ENCODE peak calls at places on chromosomes 5 and 9, in six cellular contexts. F is endothelial cell, I is Peyer's patch, O is islet precursor cell, U is glomerular endothelial cell, W is GM10248. Z is an unnamed sample.

GRCh38 chr5:14097998-14098471 is 45.1 kb upstream of the TRIO start:
- DNase-seq in W (no peak), U (no peak), O (no peak), F (no peak), I (no peak), Z (no peak)

GRCh38 chr9:134391319-134392231 is 65.3 kb downstream of the RXRA start:
- DNase-seq in W (peak), U (no peak), I (peak), O (no peak), F (no peak), Z (no peak)

GRCh38 chr5:123454236-123454911 is 31.2 kb upstream of the CEP120 start:
- DNase-seq in U (no peak), W (no peak), I (no peak), F (no peak), O (no peak), Z (no peak)

GRCh38 chr5:159866093-159866492 is 50.2 kb upstream of the ADRA1B start:
- DNase-seq in U (no peak), O (no peak), F (no peak), I (no peak), W (no peak), Z (no peak)

GRCh38 chr5:92177926-92178487 is 794.9 kb upstream of the ARRDC3 start:
- DNase-seq in W (no peak), O (no peak), I (no peak), F (no peak), U (no peak), Z (no peak)

GRCh38 chr5:73352789-73353188 is 95.8 kb downstream of the FOXD1 start:
- DNase-seq in U (no peak), F (no peak), W (no peak), I (no peak), O (no peak), Z (no peak)

GRCh38 chr5:43553381-43553780 is 3.5 kb downstream of the PAIP1 start:
- DNase-seq in F (no peak), I (no peak), W (no peak), U (no peak), O (no peak), Z (no peak)

GRCh38 chr9:121817476-121817875 is 166.0 kb downstream of the DAB2IP start:
- DNase-seq in I (no peak), O (no peak), F (no peak), U (no peak), W (no peak), Z (no peak)

GRCh38 chr5:84287964-84288363 is 96.7 kb downstream of the EDIL3 start:
- DNase-seq in F (no peak), O (peak), U (no peak), W (no peak), I (no peak), Z (no peak)

GRCh38 chr5:123535648-123536047 is 23.7 kb downstream of the CSNK1G3 start:
- DNase-seq in W (no peak), I (no peak), O (no peak), U (no peak), F (no peak), Z (no peak)

GRCh38 chr5:138466058-138466899 is 1.0 kb downstream of the EGR1 start:
- DNase-seq in U (no peak), W (no peak), F (no peak), O (peak), I (no peak), Z (no peak)

GRCh38 chr9:14992516-14992915 is 82.3 kb upstream of the FREM1 start:
- DNase-seq in O (no peak), F (no peak), W (no peak), U (no peak), I (no peak), Z (no peak)

GRCh38 chr9:5095795-5096194 is 89.6 kb downstream of the INSL6 start:
- DNase-seq in O (no peak), I (no peak), W (no peak), U (no peak), F (no peak), Z (no peak)

GRCh38 chr9:118529210-118529609 is 825.0 kb downstream of the TLR4 start:
- DNase-seq in F (no peak), I (no peak), O (no peak), U (peak), W (no peak), Z (no peak)

GRCh38 chr5:124240732-124241131 is 505.7 kb downstream of the ZNF608 start:
- DNase-seq in O (no peak), U (no peak), W (no peak), I (no peak), F (no peak), Z (no peak)

GRCh38 chr5:134467231-134467630 is 55.5 kb upstream of the CDKN2AIPNL start:
- DNase-seq in I (no peak), O (peak), W (no peak), F (no peak), U (no peak), Z (no peak)

GRCh38 chr5:39432687-39433086 is 7.9 kb upstream of the DAB2 start:
- DNase-seq in F (no peak), O (no peak), W (no peak), I (no peak), U (no peak), Z (no peak)

GRCh38 chr5:35129921-35130485 is 82.3 kb upstream of the AGXT2 start:
- DNase-seq in W (no peak), F (no peak), I (no peak), U (no peak), O (peak), Z (no peak)

GRCh38 chr9:125994066-125994943 is 247.1 kb downstream of the PBX3 start:
- DNase-seq in U (no peak), I (no peak), O (no peak), W (no peak), F (no peak), Z (no peak)

GRCh38 chr5:138032028-138032571 is 779 bp downstream of the FAM13B start:
- DNase-seq in W (peak), I (peak), U (no peak), O (peak), F (no peak), Z (peak)

GRCh38 chr5:111792659-111793058 is 35.7 kb upstream of the NREP start:
- DNase-seq in U (no peak), W (no peak), F (no peak), I (no peak), O (no peak), Z (no peak)

GRCh38 chr5:64417390-64417789 is 88.4 kb upstream of the RGS7BP start:
- DNase-seq in O (peak), U (no peak), F (no peak), W (no peak), I (no peak), Z (no peak)

GRCh38 chr9:119284587-119285337 is 84.5 kb downstream of the BRINP1 start:
- DNase-seq in I (no peak), U (no peak), F (no peak), W (no peak), O (no peak), Z (no peak)

GRCh38 chr9:122131401-122131921 is 28.1 kb downstream of the NDUFA8 start:
- DNase-seq in O (peak), I (no peak), W (no peak), U (no peak), F (peak), Z (no peak)

GRCh38 chr9:129933215-129933614 is 98.0 kb downstream of the USP20 start:
- DNase-seq in W (no peak), I (no peak), U (no peak), O (no peak), F (no peak), Z (no peak)

GRCh38 chr9:2093920-2094597 is 78.9 kb downstream of the SMARCA2 start:
- DNase-seq in F (no peak), W (no peak), I (no peak), O (peak), U (no peak), Z (peak)

Z was measured in thoracic aorta.